ENCODE peak calls at places on chromosomes 1 and 21, in five cellular contexts. F is PC-3, X is spleen, B is fibroblast of lung, S is endothelial cell of umbilical vein. Y is an unnamed sample.

GRCh38 chr1:81846630-81847029 is 45.9 kb downstream of the ADGRL2 start:
- DNase-seq in F (no peak), X (no peak), S (no peak), B (no peak), Y (no peak)

GRCh38 chr1:195450794-195451193 is 1157.4 kb downstream of the KCNT2 start:
- DNase-seq in S (no peak), B (no peak), F (no peak), X (no peak), Y (no peak)

GRCh38 chr1:234368320-234369032 is 4.8 kb upstream of the COA6 start:
- DNase-seq in S (no peak), X (no peak), B (no peak), F (no peak), Y (no peak)

GRCh38 chr1:50929376-50929958 is 30.6 kb downstream of the FAF1 start:
- DNase-seq in X (no peak), B (peak; percentile 39), S (peak; percentile 52), F (peak; percentile 64), Y (no peak)

GRCh38 chr1:65247419-65248359 is 61.7 kb upstream of the DNAJC6 start:
- DNase-seq in X (no peak), B (peak; percentile 56), F (peak; percentile 76), S (peak; percentile 37), Y (no peak)

GRCh38 chr1:18047122-18047521 is 60.5 kb upstream of the IGSF21 start:
- DNase-seq in B (no peak), X (no peak), F (no peak), S (no peak), Y (no peak)

GRCh38 chr1:34977858-34978257 is 7.3 kb downstream of the TMEM35B start:
- DNase-seq in F (no peak), X (no peak), S (no peak), B (no peak), Y (no peak)

GRCh38 chr1:52534928-52535764 is 17.7 kb downstream of the TUT4 start:
- DNase-seq in B (peak; percentile 72), S (no peak), F (no peak), X (no peak), Y (no peak)

GRCh38 chr1:92444351-92444750 is 42.4 kb downstream of the GFI1 start:
- DNase-seq in F (peak; percentile 17), X (no peak), S (no peak), B (peak; percentile 67), Y (no peak)

GRCh38 chr1:86487131-86487804 is 18.5 kb downstream of the CLCA1 start:
- DNase-seq in F (peak; percentile 39), S (no peak), X (no peak), B (peak; percentile 80), Y (no peak)

GRCh38 chr1:20682571-20683236 is 21.5 kb upstream of the DDOST start:
- DNase-seq in B (no peak), F (no peak), S (no peak), X (no peak), Y (no peak)

GRCh38 chr1:220451541-220451940 is 76.4 kb upstream of the MARK1 start:
- DNase-seq in X (no peak), S (no peak), B (no peak), F (no peak), Y (no peak)

GRCh38 chr1:109493805-109494539 is at the start of gene CYB561D1:
- DNase-seq in B (peak; percentile 77), S (peak; percentile 91), X (peak; percentile 98), F (peak; percentile 88), Y (peak; percentile 95)

GRCh38 chr1:68379085-68379478 is 70.7 kb downstream of the RPE65 start:
- DNase-seq in X (no peak), B (no peak), F (peak; percentile 57), S (peak; percentile 73), Y (no peak)

GRCh38 chr1:107748529-107748928 is 216.5 kb downstream of the VAV3 start:
- DNase-seq in B (peak; percentile 23), S (no peak), F (peak; percentile 56), X (no peak), Y (no peak)

GRCh38 chr21:38156200-38156599 is 100.6 kb upstream of the KCNJ15 start:
- DNase-seq in F (no peak), S (no peak), X (no peak), B (no peak), Y (no peak)

GRCh38 chr1:174769961-174770549 is 229.7 kb upstream of the CACYBP start:
- DNase-seq in X (no peak), S (peak; percentile 51), F (peak; percentile 54), B (peak; percentile 53), Y (no peak)

GRCh38 chr1:3009021-3009420 is 12.2 kb upstream of the ACTRT2 start:
- DNase-seq in S (no peak), B (no peak), X (peak; percentile 46), F (no peak), Y (no peak)

GRCh38 chr1:3011631-3012510 is 9.4 kb upstream of the ACTRT2 start:
- DNase-seq in X (peak; percentile 47), S (no peak), B (no peak), F (no peak), Y (peak; percentile 46)

GRCh38 chr1:3007298-3008147 is 13.7 kb upstream of the ACTRT2 start:
- DNase-seq in F (no peak), B (no peak), X (no peak), S (no peak), Y (no peak)

GRCh38 chr1:3011127-3011526 is 10.1 kb upstream of the ACTRT2 start:
- DNase-seq in S (no peak), X (no peak), B (no peak), F (no peak), Y (no peak)

GRCh38 chr1:3009556-3009955 is 11.7 kb upstream of the ACTRT2 start:
- DNase-seq in X (no peak), F (no peak), B (no peak), S (no peak), Y (no peak)
- H3K9me3 ChIP-seq in X (peaks cover 11% of the 10 kb centered on the region), F (peaks cover 4% of the 10 kb centered on the region), B (no peaks in the 10 kb centered on the region), S (peaks cover 2% of the 10 kb centered on the region), Y (no peaks in the 10 kb centered on the region)

DNA sequence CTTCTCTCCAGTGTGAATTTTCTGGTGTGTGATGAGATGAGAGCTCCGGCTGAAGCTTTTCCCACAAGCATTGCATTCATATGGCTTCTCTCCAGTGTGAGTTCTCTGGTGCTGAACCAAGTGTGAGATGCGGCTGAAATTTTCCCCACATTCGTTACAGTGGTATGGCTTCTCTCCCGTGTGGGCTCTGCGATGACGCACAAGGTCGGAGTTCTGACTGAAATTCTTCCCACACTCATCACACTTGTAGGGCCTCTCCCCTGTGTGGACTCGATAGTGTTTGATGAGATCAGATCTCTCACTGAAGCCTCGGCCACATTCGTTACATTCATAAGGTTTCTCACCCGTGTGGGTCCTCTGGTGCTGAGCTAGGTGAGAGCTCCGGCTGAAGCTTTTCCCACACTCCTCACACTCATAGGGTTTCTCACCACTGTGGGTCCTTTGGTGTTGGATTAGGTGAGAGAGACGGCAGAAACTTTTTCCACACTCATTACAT is 7.4 kb downstream of the ZNF436 start:
- DNase-seq in X (no peak), F (no peak), S (no peak), B (peak; percentile 12), Y (no peak)
- H3K9me3 ChIP-seq in X (peaks cover 54% of the 10 kb centered on the region), F (peaks cover 47% of the 10 kb centered on the region), S (peaks cover 24% of the 10 kb centered on the region), B (peaks cover 14% of the 10 kb centered on the region), Y (peaks cover 40% of the 10 kb centered on the region)

GRCh38 chr21:45560106-45561021 is 18.1 kb upstream of the SLC19A1 start:
- DNase-seq in B (no peak), F (no peak), S (no peak), X (peak; percentile 61), Y (peak; percentile 60)

GRCh38 chr21:45562965-45563364 is 20.7 kb upstream of the SLC19A1 start:
- DNase-seq in F (no peak), S (no peak), B (peak; percentile 17), X (no peak), Y (no peak)

GRCh38 chr21:45559216-45560105 is 17.2 kb upstream of the SLC19A1 start:
- DNase-seq in X (peak; percentile 73), S (no peak), F (no peak), B (no peak), Y (peak; percentile 47)

GRCh38 chr21:45558044-45558721 is 15.9 kb upstream of the SLC19A1 start:
- DNase-seq in S (no peak), F (no peak), X (peak; percentile 78), B (no peak), Y (peak; percentile 63)

GRCh38 chr21:45562401-45562800 is 20.2 kb upstream of the SLC19A1 start:
- DNase-seq in X (no peak), B (peak; percentile 8), S (no peak), F (no peak), Y (no peak)
- H3K9me3 ChIP-seq in X (no peaks in the 10 kb centered on the region), B (no peaks in the 10 kb centered on the region), S (no peaks in the 10 kb centered on the region), F (peaks cover 5% of the 10 kb centered on the region), Y (no peaks in the 10 kb centered on the region)

GRCh38 chr1:4063516-4063915 is 163.4 kb upstream of the C1orf174 start:
- DNase-seq in B (no peak), F (no peak), X (no peak), S (no peak), Y (peak; percentile 28)
- H3K9me3 ChIP-seq in B (no peaks in the 10 kb centered on the region), F (peaks cover 16% of the 10 kb centered on the region), X (no peaks in the 10 kb centered on the region), S (peaks cover 2% of the 10 kb centered on the region), Y (no peaks in the 10 kb centered on the region)

GRCh38 chr1:89440911-89441310 is 77.1 kb downstream of the GBP6 start:
- DNase-seq in B (no peak), F (no peak), X (no peak), S (no peak), Y (no peak)
- H3K9me3 ChIP-seq in B (no peaks in the 10 kb centered on the region), F (no peaks in the 10 kb centered on the region), X (peaks cover 27% of the 10 kb centered on the region), S (no peaks in the 10 kb centered on the region), Y (no peaks in the 10 kb centered on the region)

GRCh38 chr1:227666286-227666685 is 68.8 kb downstream of the JMJD4 start:
- DNase-seq in S (no peak), F (no peak), B (no peak), X (no peak), Y (no peak)
- H3K9me3 ChIP-seq in S (peaks cover 9% of the 10 kb centered on the region), F (peaks cover 89% of the 10 kb centered on the region), B (no peaks in the 10 kb centered on the region), X (peaks cover 100% of the 10 kb centered on the region), Y (peaks cover 95% of the 10 kb centered on the region)

GRCh38 chr1:114250683-114251572 is 97.3 kb upstream of the SYT6 start:
- DNase-seq in S (no peak), B (no peak), F (no peak), X (no peak), Y (no peak)
- H3K9me3 ChIP-seq in S (no peaks in the 10 kb centered on the region), B (no peaks in the 10 kb centered on the region), F (no peaks in the 10 kb centered on the region), X (peaks cover 2% of the 10 kb centered on the region), Y (no peaks in the 10 kb centered on the region)

GRCh38 chr1:246748006-246748405 is 23.8 kb downstream of the SCCPDH start:
- DNase-seq in X (no peak), B (no peak), F (no peak), S (no peak), Y (no peak)

GRCh38 chr1:246742396-246742795 is 18.2 kb downstream of the SCCPDH start:
- DNase-seq in B (no peak), F (no peak), S (no peak), X (no peak), Y (no peak)
- H3K9me3 ChIP-seq in B (no peaks in the 10 kb centered on the region), F (no peaks in the 10 kb centered on the region), S (no peaks in the 10 kb centered on the region), X (no peaks in the 10 kb centered on the region), Y (no peaks in the 10 kb centered on the region)